ENCODE peak calls at places on chromosomes 2 and 18, in ten cellular contexts. K is Peyer's patch, H is left ventricle myocardium inferior, B is H9, A is right atrium auricular region, Y is stomach, U is neural progenitor cell, L is endodermal cell, P is K562, O is IMR-90. G is an unnamed sample.

GRCh38 chr18:63961430-63961980 is 8.4 kb upstream of the SERPINB8 start:
- DNase-seq in K (no peak), H (no peak), B (no peak), A (no peak), Y (no peak), U (no peak), L (no peak), P (no peak), O (no peak), G (no peak)

GRCh38 chr2:231525248-231526163 is 4.7 kb downstream of the NMUR1 start:
- DNase-seq in K (no peak), H (no peak), B (no peak), A (no peak), Y (no peak), U (no peak), L (no peak), P (no peak), O (no peak), G (no peak)

GRCh38 chr2:183250061-183250460 is 125.8 kb downstream of the NUP35 start:
- DNase-seq in K (no peak), H (no peak), B (no peak), A (no peak), Y (no peak), U (no peak), L (no peak), P (no peak), O (no peak), G (no peak)

GRCh38 chr2:240572141-240573031 is 4.1 kb downstream of the RNPEPL1 start:
- DNase-seq in K (no peak), H (peak; percentile 14), B (no peak), A (no peak), Y (no peak), U (no peak), L (no peak), P (no peak), O (no peak), G (no peak)

GRCh38 chr2:96869281-96869823 is 528 bp downstream of the SEMA4C start:
- DNase-seq in K (no peak), H (peak; percentile 87), B (no peak), A (peak; percentile 84), Y (peak; percentile 84), U (peak; percentile 79), L (peak; percentile 83), P (no peak), O (peak; percentile 74), G (no peak)

GRCh38 chr2:17069564-17069963 is 403.9 kb upstream of the CYRIA start:
- DNase-seq in K (no peak), H (no peak), B (no peak), A (no peak), Y (no peak), U (no peak), L (no peak), P (no peak), O (no peak), G (no peak)

GRCh38 chr2:70890469-70891065 is 45.1 kb upstream of the ATP6V1B1 start:
- DNase-seq in K (no peak), H (no peak), B (no peak), A (peak; percentile 48), Y (peak; percentile 7), U (no peak), L (no peak), P (no peak), O (no peak), G (no peak)

GRCh38 chr2:177028296-177028695 is 184.3 kb upstream of the HNRNPA3 start:
- DNase-seq in K (no peak), H (no peak), B (no peak), A (no peak), Y (no peak), U (no peak), L (no peak), P (no peak), O (no peak), G (no peak)

GRCh38 chr2:147025611-147026010 is 819.2 kb upstream of the ACVR2A start:
- DNase-seq in K (no peak), H (no peak), B (no peak), A (no peak), Y (no peak), U (no peak), L (no peak), P (no peak), O (no peak), G (no peak)

GRCh38 chr2:98532761-98533160 is 75.6 kb downstream of the COA5 start:
- DNase-seq in K (no peak), H (no peak), B (no peak), A (no peak), Y (no peak), U (no peak), L (no peak), P (no peak), O (no peak), G (peak; percentile 49)

GRCh38 chr2:155223781-155224406 is 525.4 kb downstream of the KCNJ3 start:
- DNase-seq in K (no peak), H (no peak), B (no peak), A (no peak), Y (no peak), U (peak; percentile 26), L (no peak), P (no peak), O (no peak), G (no peak)

GRCh38 chr2:2762898-2763287 is 431.8 kb upstream of the MYT1L start:
- DNase-seq in K (no peak), H (no peak), B (no peak), A (no peak), Y (no peak), U (no peak), L (no peak), P (no peak), O (no peak), G (no peak)

GRCh38 chr18:50125456-50125855 is 69.5 kb downstream of the MYO5B start:
- DNase-seq in K (no peak), H (no peak), B (no peak), A (no peak), Y (no peak), U (no peak), L (no peak), P (no peak), O (no peak), G (no peak)
- H3K27ac ChIP-seq in K (no peak overlapping the region), H (no peak overlapping the region), B (no peak overlapping the region), A (no peak overlapping the region), Y (no peak overlapping the region), U (no peak overlapping the region), L (no peak overlapping the region), P (no peak overlapping the region), O (no peak overlapping the region), G (no peak overlapping the region)

DNA sequence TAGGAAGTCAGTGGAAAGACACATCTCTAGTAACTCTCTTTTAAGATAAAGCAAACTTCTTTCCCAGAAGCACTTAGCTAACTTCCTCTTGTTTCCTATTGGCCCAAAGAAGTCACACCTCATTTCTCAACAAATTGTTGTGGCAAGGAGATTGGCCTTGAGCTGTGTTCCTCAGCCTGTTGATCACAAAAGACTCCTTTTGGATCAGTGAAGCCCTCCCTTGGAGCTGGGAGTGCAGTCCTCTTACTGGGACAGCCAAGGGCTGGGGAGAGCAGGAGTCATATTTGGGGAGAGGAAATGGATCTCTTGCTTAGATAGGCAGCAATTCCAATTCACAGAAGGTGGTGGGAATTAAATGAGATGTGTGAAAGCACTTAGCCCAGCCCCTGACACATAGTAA is 51.2 kb upstream of the DAPL1 start:
- DNase-seq in K (no peak), H (no peak), B (no peak), A (no peak), Y (no peak), U (no peak), L (no peak), P (no peak), O (no peak), G (no peak)
- H3K27me3 ChIP-seq in K (no peaks in the 10 kb centered on the region), H (no peaks in the 10 kb centered on the region), B (no peaks in the 10 kb centered on the region), A (no peaks in the 10 kb centered on the region), Y (no peaks in the 10 kb centered on the region), U (peaks cover 71% of the 10 kb centered on the region), L (no peaks in the 10 kb centered on the region), P (peaks cover 61% of the 10 kb centered on the region), O (peaks cover 31% of the 10 kb centered on the region), G (no peaks in the 10 kb centered on the region)

DNA sequence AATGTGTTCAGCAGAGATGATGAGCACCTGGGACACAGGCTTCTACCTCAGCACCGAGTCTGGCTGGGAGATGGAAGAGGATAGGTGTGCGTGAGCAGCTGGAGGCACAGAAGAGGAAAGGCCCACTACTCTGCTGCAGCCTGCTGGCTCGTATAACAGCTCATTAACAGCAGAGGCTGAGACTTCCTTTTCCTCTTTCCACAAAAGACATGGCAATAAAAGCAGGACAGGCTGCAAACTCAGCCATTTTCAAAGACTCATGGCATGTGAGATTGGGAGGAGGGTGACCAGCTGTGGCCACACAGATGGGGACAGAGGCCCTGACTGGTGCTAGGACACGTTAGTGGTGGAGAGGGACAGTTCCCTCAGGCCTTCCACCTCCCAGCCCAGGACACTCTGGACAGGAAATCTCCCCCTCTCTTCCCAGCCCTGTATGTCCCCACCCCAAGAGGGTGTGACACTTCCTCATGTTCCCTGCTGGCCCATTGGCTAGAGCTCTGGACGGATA is 60.3 kb downstream of the CACNB4 start:
- DNase-seq in K (no peak), H (peak; percentile 37), B (no peak), A (peak; percentile 62), Y (no peak), U (no peak), L (peak; percentile 75), P (no peak), O (no peak), G (no peak)
- H3K27ac ChIP-seq in K (no peak overlapping the region), H (peak overlapping the region; percentile 84), B (no peak overlapping the region), A (no peak overlapping the region), Y (no peak overlapping the region), U (no peak overlapping the region), L (no peak overlapping the region), P (no peak overlapping the region), O (no peak overlapping the region), G (peak overlapping the region; percentile 24)

GRCh38 chr2:232913903-232914302 is 43.8 kb downstream of the SNORC start:
- DNase-seq in K (no peak), H (no peak), B (no peak), A (no peak), Y (no peak), U (no peak), L (no peak), P (no peak), O (no peak), G (no peak)

GRCh38 chr2:232903989-232904388 is 33.9 kb downstream of the SNORC start:
- DNase-seq in K (no peak), H (no peak), B (no peak), A (no peak), Y (peak; percentile 8), U (no peak), L (peak; percentile 31), P (no peak), O (no peak), G (no peak)

GRCh38 chr2:232911712-232912277 is 41.7 kb downstream of the SNORC start:
- DNase-seq in K (no peak), H (no peak), B (no peak), A (no peak), Y (no peak), U (no peak), L (no peak), P (no peak), O (no peak), G (no peak)

GRCh38 chr2:232910376-232910775 is 40.3 kb downstream of the SNORC start:
- DNase-seq in K (no peak), H (no peak), B (no peak), A (no peak), Y (peak; percentile 16), U (no peak), L (no peak), P (no peak), O (no peak), G (no peak)

DNA sequence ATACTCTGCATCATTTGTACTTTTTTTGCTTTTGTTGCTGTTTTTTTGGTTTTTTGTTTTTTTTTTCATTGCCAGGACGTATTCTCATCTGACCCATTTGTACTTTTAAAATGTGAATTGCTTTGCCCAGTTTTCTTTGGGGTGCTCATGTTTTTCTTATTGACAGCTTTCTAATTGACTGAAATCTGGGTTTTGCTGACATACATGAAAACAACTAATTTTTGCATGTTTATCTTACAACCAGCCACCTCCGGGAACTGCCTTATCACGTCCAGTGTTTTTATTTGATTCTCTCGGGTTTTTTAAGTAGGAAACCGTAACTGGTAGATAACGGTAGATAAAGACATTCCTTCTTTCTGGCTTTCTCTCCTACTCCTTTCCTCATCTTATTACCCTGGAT is 38.6 kb downstream of the SNORC start:
- DNase-seq in K (no peak), H (no peak), B (no peak), A (no peak), Y (no peak), U (no peak), L (no peak), P (no peak), O (no peak), G (no peak)
- H3K27me3 ChIP-seq in K (no peaks in the 10 kb centered on the region), H (peaks cover 52% of the 10 kb centered on the region), B (no peaks in the 10 kb centered on the region), A (no peaks in the 10 kb centered on the region), Y (no peaks in the 10 kb centered on the region), U (peaks cover 6% of the 10 kb centered on the region), L (no peaks in the 10 kb centered on the region), P (no peaks in the 10 kb centered on the region), O (peaks cover 3% of the 10 kb centered on the region), G (no peaks in the 10 kb centered on the region)

G was measured in vagina.